ENCODE peak calls at places on chromosomes 12 and 14, in five cellular contexts. Q, P, C, H and W are unnamed samples.
A peak's percentile ranks its signal among the peaks of the same experiment; 100 is the strongest.

GRCh38 chr12:30953257-30953656 is 26.7 kb downstream of the TSPAN11 start:
- DNase-seq in H (no peak), P (peak; percentile 32), C (no peak), Q (no peak), W (no peak)

GRCh38 chr12:114529956-114530355 is 124.0 kb upstream of the TBX5 start:
- DNase-seq in P (no peak), C (no peak), H (no peak), Q (no peak), W (no peak)

GRCh38 chr14:20345366-20345765 is 1.9 kb downstream of the PARP2 start:
- DNase-seq in P (no peak), Q (no peak), H (no peak), C (no peak), W (no peak)

GRCh38 chr12:132393991-132394949 is 64.9 kb upstream of the GALNT9 start:
- DNase-seq in P (no peak), Q (no peak), H (no peak), C (no peak), W (peak; percentile 56)

GRCh38 chr12:108306506-108306905 is 32.6 kb downstream of the CMKLR1 start:
- DNase-seq in H (no peak), Q (no peak), C (no peak), P (no peak), W (no peak)

GRCh38 chr14:90807060-90807459 is 9.2 kb downstream of the TTC7B start:
- DNase-seq in Q (no peak), C (no peak), H (no peak), P (no peak), W (no peak)

GRCh38 chr14:100827751-100828447 is 2.0 kb downstream of the MEG3 start:
- DNase-seq in H (no peak), C (no peak), P (no peak), Q (peak; percentile 59), W (no peak)

GRCh38 chr14:100709252-100709955 is 17.3 kb upstream of the DLK1 start:
- DNase-seq in H (no peak), C (no peak), P (no peak), Q (peak; percentile 77), W (no peak)

GRCh38 chr12:131466306-131466705 is 244.6 kb upstream of the SFSWAP start:
- DNase-seq in H (no peak), C (no peak), P (no peak), Q (no peak), W (no peak)

GRCh38 chr14:96574633-96575191 is 72.5 kb downstream of the PAPOLA start:
- DNase-seq in P (no peak), C (peak; percentile 57), H (no peak), Q (no peak), W (no peak)

GRCh38 chr14:81446279-81447007 is 46.3 kb upstream of the STON2 start:
- DNase-seq in Q (no peak), H (no peak), C (no peak), P (no peak), W (no peak)

GRCh38 chr14:32121948-32122347 is 44.8 kb downstream of the ARHGAP5 start:
- DNase-seq in H (no peak), Q (no peak), P (no peak), C (no peak), W (no peak)

GRCh38 chr12:63841611-63842010 is 2.9 kb upstream of the SRGAP1 start:
- DNase-seq in H (no peak), C (no peak), Q (no peak), P (no peak), W (no peak)

GRCh38 chr14:106564058-106564643 is 1037.8 kb downstream of the TMEM121 start:
- DNase-seq in Q (no peak), H (peak; percentile 21), C (peak; percentile 2), P (no peak), W (no peak)

GRCh38 chr14:30267141-30267540 is 291.8 kb upstream of the G2E3 start:
- DNase-seq in P (no peak), C (no peak), H (no peak), Q (no peak), W (no peak)

GRCh38 chr14:70718383-70719123 is 76.8 kb downstream of the TTC9 start:
- DNase-seq in Q (no peak), H (no peak), C (no peak), P (no peak), W (no peak)

GRCh38 chr12:94643585-94643984 is 6.8 kb downstream of the TMCC3 start:
- DNase-seq in Q (no peak), C (no peak), P (no peak), H (no peak), W (no peak)

GRCh38 chr14:70563869-70564268 is 29.1 kb upstream of the ADAM20 start:
- DNase-seq in P (no peak), H (no peak), Q (no peak), C (no peak), W (no peak)

GRCh38 chr14:82720931-82721330 is 1187.3 kb upstream of the SEL1L start:
- DNase-seq in P (no peak), Q (no peak), H (no peak), C (peak; percentile 28), W (no peak)

GRCh38 chr14:97603201-97603600 is 806.0 kb downstream of the VRK1 start:
- DNase-seq in P (no peak), H (no peak), C (no peak), Q (no peak), W (no peak)

GRCh38 chr12:108338915-108339657 is at the start of gene CMKLR1:
- DNase-seq in C (no peak), P (no peak), H (no peak), Q (peak; percentile 25), W (peak; percentile 82)

GRCh38 chr12:72269491-72269890 is 2.7 kb upstream of the TRHDE start:
- DNase-seq in H (no peak), Q (no peak), C (no peak), P (no peak), W (no peak)